ENCODE peak calls at places on chromosomes 11 and 22, in nine cellular contexts. A is M059J; T is lower leg skin; X is stomach; G is NCI-H2171; B is HCEC 1CT; V is activated CD8-positive, alpha-beta T cell treated with anti-CD3 and anti-CD28 coated beads, Interleukin-2, amount 10 ng/mL, durations not matched to agents 7 days and 5 days; H is Kasumi-1; S is activated CD4-positive, alpha-beta T cell treated with anti-CD3 and anti-CD28 coated beads for 48 hours. Z is an unnamed sample.

GRCh38 chr22:45877036-45877380 is 100.0 kb downstream of the WNT7B start:
- DNase-seq in S (no peak), A (no peak), B (no peak), T (no peak), H (no peak), V (no peak), X (peak), G (no peak), Z (no peak)

GRCh38 chr22:23609983-23610781 is 21.9 kb downstream of the DRICH1 start:
- DNase-seq in H (no peak), A (peak), V (peak), G (no peak), S (no peak), B (no peak), X (no peak), T (no peak), Z (no peak)

GRCh38 chr11:32584921-32585320 is 1.3 kb downstream of the EIF3M start:
- DNase-seq in A (no peak), B (no peak), G (no peak), H (no peak), V (no peak), T (no peak), S (no peak), X (no peak), Z (no peak)

GRCh38 chr11:82174610-82175009 is 559.1 kb downstream of the FAM181B start:
- DNase-seq in S (no peak), X (no peak), A (no peak), T (no peak), G (no peak), B (no peak), V (no peak), H (peak), Z (no peak)

GRCh38 chr11:9691865-9692264 is 28.0 kb downstream of the SWAP70 start:
- DNase-seq in H (peak), S (no peak), X (no peak), G (no peak), T (no peak), B (peak), V (no peak), A (peak), Z (peak)

GRCh38 chr11:128884703-128885338 is 6.3 kb upstream of the KCNJ5 start:
- DNase-seq in T (peak), S (peak), G (no peak), A (peak), V (peak), H (peak), X (peak), B (peak), Z (peak)

GRCh38 chr11:16776716-16777115 is 38.3 kb downstream of the C11orf58 start:
- DNase-seq in S (no peak), X (peak), T (no peak), B (no peak), G (no peak), H (no peak), V (no peak), A (peak), Z (no peak)

GRCh38 chr22:44192098-44192810 is 11.5 kb downstream of the PARVG start:
- DNase-seq in S (peak), X (no peak), G (no peak), B (no peak), A (no peak), H (peak), V (peak), T (no peak), Z (no peak)

GRCh38 chr11:46696212-46696558 is 4.2 kb downstream of the ARHGAP1 start:
- DNase-seq in T (no peak), B (no peak), V (no peak), S (no peak), G (no peak), H (no peak), X (no peak), A (no peak), Z (no peak)

GRCh38 chr22:45587638-45588481 is 83.8 kb upstream of the ATXN10 start:
- DNase-seq in H (no peak), T (no peak), S (no peak), B (peak), A (peak), V (no peak), X (no peak), G (no peak), Z (peak)

GRCh38 chr11:130022799-130023198 is 20.2 kb upstream of the PRDM10 start:
- DNase-seq in G (no peak), V (no peak), B (peak), S (no peak), H (peak), T (no peak), X (no peak), A (peak), Z (peak)

GRCh38 chr22:18000441-18001039 is 23.8 kb downstream of the MICAL3 start:
- DNase-seq in X (no peak), B (no peak), A (no peak), H (no peak), S (peak), V (no peak), T (no peak), G (no peak), Z (no peak)

GRCh38 chr22:19590696-19591095 is 66.5 kb upstream of the CLDN5 start:
- DNase-seq in A (no peak), X (no peak), S (no peak), T (no peak), V (no peak), G (no peak), B (no peak), H (no peak), Z (no peak)

GRCh38 chr22:27108425-27109114 is 451.2 kb downstream of the MIAT start:
- DNase-seq in T (no peak), S (no peak), G (peak), H (no peak), X (peak), V (no peak), A (peak), B (no peak), Z (peak)

GRCh38 chr11:88188251-88189030 is 13.2 kb upstream of the RAB38 start:
- DNase-seq in A (no peak), S (no peak), V (no peak), H (no peak), B (no peak), X (no peak), G (no peak), T (no peak), Z (no peak)

GRCh38 chr11:5620606-5621521 is 3.9 kb upstream of the TRIM34 start:
- DNase-seq in B (peak), X (no peak), T (no peak), A (peak), G (no peak), V (no peak), S (no peak), H (no peak), Z (peak)

GRCh38 chr11:46116007-46116711 is 5.1 kb downstream of the PHF21A start:
- DNase-seq in V (no peak), G (no peak), T (no peak), X (no peak), B (no peak), H (no peak), S (no peak), A (no peak), Z (no peak)

GRCh38 chr11:13885083-13885482 is 77.4 kb upstream of the SPON1 start:
- DNase-seq in H (no peak), T (no peak), V (no peak), X (no peak), S (no peak), B (no peak), A (no peak), G (no peak), Z (no peak)

GRCh38 chr11:29260939-29261705 is 755.7 kb downstream of the KCNA4 start:
- DNase-seq in G (no peak), A (peak), B (peak), H (no peak), V (no peak), X (no peak), T (no peak), S (no peak), Z (peak)

GRCh38 chr11:76597533-76598425 is 72.8 kb downstream of the LRRC32 start:
- DNase-seq in T (peak), H (no peak), B (no peak), X (no peak), S (no peak), G (no peak), A (no peak), V (peak), Z (no peak)

GRCh38 chr22:48705917-48706605 is 1121.6 kb downstream of the BRD1 start:
- DNase-seq in H (no peak), B (no peak), S (no peak), V (no peak), T (no peak), A (no peak), G (no peak), X (no peak), Z (no peak)

GRCh38 chr11:116312560-116313340 is 460.0 kb downstream of the BUD13 start:
- DNase-seq in T (peak), V (no peak), B (no peak), G (peak), H (no peak), X (peak), S (no peak), A (peak), Z (peak)

GRCh38 chr11:113991718-113992458 is 17.0 kb downstream of the HTR3A start:
- DNase-seq in G (peak), X (no peak), V (no peak), S (no peak), B (no peak), A (peak), T (no peak), H (no peak), Z (no peak)

GRCh38 chr22:46547883-46548244 is 10.4 kb upstream of the CELSR1 start:
- DNase-seq in A (peak), T (peak), H (peak), S (no peak), X (no peak), B (peak), V (no peak), G (no peak), Z (peak)

GRCh38 chr11:2451336-2451735 is 6.5 kb downstream of the KCNQ1 start:
- DNase-seq in H (no peak), S (no peak), G (no peak), A (no peak), V (no peak), T (no peak), X (no peak), B (no peak), Z (no peak)

GRCh38 chr11:126840975-126841374 is 159.6 kb downstream of the KIRREL3 start:
- DNase-seq in G (no peak), S (no peak), A (no peak), B (no peak), H (no peak), X (no peak), T (no peak), V (no peak), Z (no peak)

GRCh38 chr11:73182824-73183321 is 35.2 kb upstream of the P2RY2 start:
- DNase-seq in V (no peak), B (no peak), H (no peak), X (peak), T (no peak), S (no peak), A (peak), G (no peak), Z (no peak)

GRCh38 chr11:69121621-69122336 is 34.0 kb upstream of the SMIM38 start:
- DNase-seq in A (no peak), H (no peak), B (no peak), X (no peak), G (no peak), S (no peak), T (no peak), V (no peak), Z (no peak)

GRCh38 chr11:113847580-113847979 is 27.8 kb downstream of the USP28 start:
- DNase-seq in T (no peak), X (no peak), B (no peak), G (no peak), S (no peak), H (no peak), A (no peak), V (no peak), Z (no peak)

GRCh38 chr11:85756401-85757200 is 54.3 kb downstream of the SYTL2 start:
- DNase-seq in H (no peak), B (no peak), G (no peak), T (no peak), S (no peak), V (peak), A (no peak), X (peak), Z (no peak)

GRCh38 chr22:40385041-40385782 is 14.8 kb downstream of the SGSM3 start:
- DNase-seq in S (peak), X (no peak), H (peak), V (peak), B (no peak), G (no peak), T (no peak), A (no peak), Z (no peak)

GRCh38 chr22:27919943-27920755 is 1.1 kb upstream of the PITPNB start:
- DNase-seq in S (peak), T (peak), G (peak), A (peak), X (no peak), H (peak), B (peak), V (no peak), Z (peak)

GRCh38 chr11:74559934-74560309 is 32.5 kb upstream of the POLD3 start:
- DNase-seq in X (no peak), H (no peak), S (no peak), G (no peak), A (peak), T (no peak), B (no peak), V (no peak), Z (peak)

GRCh38 chr11:15127341-15127740 is 12.6 kb downstream of the INSC start:
- DNase-seq in B (peak), T (no peak), V (no peak), X (no peak), S (no peak), G (no peak), A (peak), H (no peak), Z (peak)